ENCODE peak calls at places on chromosomes 1 and 21, in seven cellular contexts. X, Z, W, G, R, T and P are unnamed samples.

GRCh38 chr1:30700528-30701265 is 22.7 kb downstream of the MATN1 start:
- DNase-seq in T (no peak), Z (no peak), G (no peak), W (no peak), X (no peak), R (peak; percentile 39), P (peak; percentile 18)

GRCh38 chr1:53769780-53770179 is 30.8 kb upstream of the GLIS1 start:
- DNase-seq in W (no peak), R (no peak), G (no peak), T (no peak), Z (no peak), X (no peak), P (no peak)

GRCh38 chr1:3415260-3415952 is 39.1 kb upstream of the ARHGEF16 start:
- DNase-seq in W (no peak), R (no peak), T (no peak), X (no peak), G (no peak), Z (no peak), P (no peak)

GRCh38 chr1:206581571-206581981 is 30.7 kb downstream of the EIF2D start:
- DNase-seq in W (peak; percentile 54), X (peak; percentile 62), T (no peak), G (no peak), Z (no peak), R (no peak), P (no peak)

GRCh38 chr1:17561561-17561985 is 22.1 kb downstream of the ARHGEF10L start:
- DNase-seq in Z (no peak), G (no peak), X (no peak), W (no peak), T (no peak), R (no peak), P (no peak)

GRCh38 chr1:38308780-38309179 is 262.2 kb upstream of the POU3F1 start:
- DNase-seq in T (no peak), R (no peak), W (no peak), G (no peak), X (no peak), Z (no peak), P (no peak)

GRCh38 chr1:222697203-222697602 is 15.1 kb downstream of the AIDA start:
- DNase-seq in X (no peak), Z (no peak), R (no peak), W (no peak), G (no peak), T (no peak), P (no peak)

GRCh38 chr1:25360596-25361581 is 22.8 kb downstream of the TMEM50A start:
- DNase-seq in R (no peak), X (no peak), G (no peak), Z (no peak), W (no peak), T (no peak), P (no peak)

GRCh38 chr1:153550827-153551512 is 1.9 kb upstream of the S100A3 start:
- DNase-seq in Z (no peak), T (no peak), W (no peak), G (no peak), X (no peak), R (no peak), P (no peak)

GRCh38 chr1:7382971-7383370 is 388.1 kb upstream of the VAMP3 start:
- DNase-seq in G (no peak), X (no peak), R (peak; percentile 2), Z (no peak), W (no peak), T (no peak), P (no peak)

GRCh38 chr1:243798726-243799125 is 51.3 kb downstream of the AKT3 start:
- DNase-seq in T (no peak), Z (no peak), G (no peak), W (no peak), R (no peak), X (no peak), P (peak; percentile 42)

GRCh38 chr1:59057211-59057694 is 239.6 kb upstream of the FGGY start:
- DNase-seq in W (no peak), R (peak; percentile 46), G (no peak), X (no peak), T (peak; percentile 51), Z (no peak), P (peak; percentile 88)

GRCh38 chr21:44850208-44850800 is 23.2 kb downstream of the PTTG1IP start:
- DNase-seq in G (no peak), W (no peak), R (peak; percentile 62), T (no peak), X (no peak), Z (no peak), P (no peak)

GRCh38 chr1:98556521-98557158 is 104.9 kb upstream of the SNX7 start:
- DNase-seq in R (no peak), X (no peak), Z (peak; percentile 20), G (no peak), W (no peak), T (peak; percentile 6), P (no peak)

GRCh38 chr1:226952121-226952441 is 12.0 kb downstream of the COQ8A start:
- DNase-seq in R (no peak), W (no peak), Z (no peak), X (no peak), G (no peak), T (no peak), P (no peak)

GRCh38 chr21:29105218-29105617 is 25.2 kb upstream of the MAP3K7CL start:
- DNase-seq in R (no peak), X (no peak), Z (no peak), W (no peak), G (no peak), T (no peak), P (no peak)

GRCh38 chr1:118047006-118047649 is 117.6 kb downstream of the WDR3 start:
- DNase-seq in T (no peak), G (no peak), W (no peak), Z (no peak), R (no peak), X (no peak), P (no peak)

GRCh38 chr1:162823231-162823630 is 32.7 kb downstream of the HSD17B7 start:
- DNase-seq in T (no peak), W (no peak), G (no peak), Z (no peak), R (no peak), X (no peak), P (no peak)